ENCODE peak calls at places on chromosomes 5 and 9, in five cellular contexts. Z is D341Med, C is fibroblast of pulmonary artery, N is foreskin fibroblast, T is astrocyte of the hippocampus. F is an unnamed sample.

GRCh38 chr9:129549139-129549538 is 71.8 kb downstream of the C9orf50 start:
- DNase-seq in N (no peak), Z (peak; percentile 17), T (no peak), C (no peak), F (no peak)

GRCh38 chr5:108432024-108432423 is 50.1 kb upstream of the FBXL17 start:
- DNase-seq in Z (no peak), N (peak; percentile 26), T (peak; percentile 11), C (peak; percentile 5), F (no peak)

GRCh38 chr5:151281001-151281639 is 22.4 kb downstream of the SLC36A3 start:
- DNase-seq in N (no peak), Z (no peak), C (no peak), T (no peak), F (no peak)

GRCh38 chr5:132641241-132641723 is 16.7 kb upstream of the IL13 start:
- DNase-seq in Z (no peak), C (no peak), N (no peak), T (no peak), F (no peak)

GRCh38 chr9:133304477-133305377 is 29.7 kb upstream of the ABO start:
- DNase-seq in Z (no peak), C (no peak), N (no peak), T (no peak), F (no peak)

GRCh38 chr9:91727316-91727861 is 222.6 kb downstream of the ROR2 start:
- DNase-seq in C (peak; percentile 57), T (peak; percentile 69), Z (peak; percentile 68), N (peak; percentile 14), F (peak; percentile 33)

GRCh38 chr5:15621094-15621493 is 121.1 kb downstream of the FBXL7 start:
- DNase-seq in Z (no peak), N (peak; percentile 48), C (peak; percentile 56), T (peak; percentile 38), F (no peak)

GRCh38 chr9:110801426-110801825 is 132.8 kb downstream of the MUSK start:
- DNase-seq in C (no peak), Z (no peak), N (no peak), T (no peak), F (no peak)

GRCh38 chr9:136984464-136985026 is 1.8 kb downstream of the LCNL1 start:
- DNase-seq in N (no peak), Z (no peak), C (no peak), T (no peak), F (no peak)

GRCh38 chr5:112628219-112628618 is 109.5 kb upstream of the APC start:
- DNase-seq in N (no peak), Z (no peak), C (no peak), T (peak; percentile 20), F (no peak)

GRCh38 chr9:110750272-110750671 is 81.7 kb downstream of the MUSK start:
- DNase-seq in N (no peak), Z (peak; percentile 24), T (no peak), C (peak; percentile 36), F (peak; percentile 24)

GRCh38 chr9:35114113-35114847 is 1.4 kb downstream of the ATOSB start:
- DNase-seq in Z (peak; percentile 57), N (peak; percentile 97), T (peak; percentile 97), C (peak; percentile 96), F (peak; percentile 88)

GRCh38 chr5:50968296-50969206 is 302.1 kb downstream of the PARP8 start:
- DNase-seq in C (no peak), T (no peak), Z (no peak), N (no peak), F (no peak)

GRCh38 chr5:137627293-137627692 is 108.6 kb downstream of the KLHL3 start:
- DNase-seq in C (no peak), N (no peak), Z (no peak), T (no peak), F (no peak)

GRCh38 chr9:80114241-80114640 is 542.5 kb downstream of the TLE4 start:
- DNase-seq in T (no peak), N (no peak), Z (no peak), C (no peak), F (no peak)

GRCh38 chr5:2691530-2691929 is 59.9 kb downstream of the IRX2 start:
- DNase-seq in N (no peak), T (no peak), Z (no peak), C (no peak), F (no peak)

GRCh38 chr9:76438841-76439588 is 20.0 kb upstream of the GCNT1 start:
- DNase-seq in Z (no peak), C (no peak), T (no peak), N (no peak), F (no peak)

GRCh38 chr9:83406901-83407300 is 131.3 kb downstream of the FRMD3 start:
- DNase-seq in N (no peak), Z (no peak), C (no peak), T (no peak), F (no peak)

GRCh38 chr9:29556317-29556716 is 1983.0 kb upstream of the C9orf72 start:
- DNase-seq in N (peak; percentile 59), C (peak; percentile 83), T (peak; percentile 79), Z (no peak), F (no peak)

GRCh38 chr5:177310757-177311173 is 933 bp downstream of the MXD3 start:
- DNase-seq in T (peak; percentile 33), Z (no peak), N (no peak), C (peak; percentile 27), F (no peak)

GRCh38 chr5:128053291-128053954 is 30.1 kb upstream of the SLC12A2 start:
- DNase-seq in N (no peak), C (peak; percentile 27), T (no peak), Z (no peak), F (no peak)

GRCh38 chr9:93263334-93264229 is 79.6 kb downstream of the WNK2 start:
- DNase-seq in Z (peak; percentile 31), N (no peak), C (no peak), T (no peak), F (no peak)

GRCh38 chr9:27247756-27248155 is 49.2 kb downstream of the EQTN start:
- DNase-seq in N (no peak), C (peak; percentile 64), T (peak; percentile 61), Z (peak; percentile 67), F (peak; percentile 48)

GRCh38 chr5:122858451-122858850 is 13.0 kb downstream of the SNX24 start:
- DNase-seq in N (no peak), C (peak; percentile 79), Z (no peak), T (no peak), F (peak; percentile 31)

GRCh38 chr9:5586391-5586802 is 42.5 kb upstream of the RIC1 start:
- DNase-seq in C (peak; percentile 62), N (peak; percentile 28), Z (no peak), T (no peak), F (no peak)

GRCh38 chr9:37801287-37801850 is 772 bp downstream of the DCAF10 start:
- DNase-seq in C (peak; percentile 20), T (peak; percentile 62), Z (peak; percentile 68), N (no peak), F (peak; percentile 32)